ENCODE peak calls at places on chromosomes 5 and 9, in eight cellular contexts. T is vagina, J is tibial nerve, W is PC-9, V is sigmoid colon, P is left ventricle myocardium inferior, E is HepG2, B is ovary. M is an unnamed sample.

GRCh38 chr9:112475318-112475717 is 11.3 kb upstream of the KIAA1958 start:
- DNase-seq in T (no peak), J (no peak), W (no peak), V (no peak), P (no peak), E (no peak), B (no peak), M (no peak)

GRCh38 chr5:3019045-3019444 is 267.6 kb upstream of the IRX2 start:
- DNase-seq in T (no peak), J (no peak), W (no peak), V (no peak), P (no peak), E (no peak), B (no peak), M (no peak)

GRCh38 chr5:135231289-135231688 is 167.7 kb downstream of the MACROH2A1 start:
- DNase-seq in T (no peak), J (no peak), W (no peak), V (no peak), P (no peak), E (no peak), B (no peak), M (no peak)

GRCh38 chr5:39555788-39556187 is 131.0 kb upstream of the DAB2 start:
- DNase-seq in T (no peak), J (no peak), W (no peak), V (no peak), P (no peak), E (no peak), B (no peak), M (no peak)

GRCh38 chr5:34411470-34412346 is 244.4 kb upstream of the RAI14 start:
- DNase-seq in T (no peak), J (no peak), W (no peak), V (no peak), P (no peak), E (no peak), B (no peak), M (no peak)

GRCh38 chr5:14109041-14109747 is 33.9 kb upstream of the TRIO start:
- DNase-seq in T (no peak), J (no peak), W (no peak), V (no peak), P (no peak), E (no peak), B (no peak), M (no peak)

GRCh38 chr9:120894404-120895226 is 17.6 kb upstream of the PHF19 start:
- DNase-seq in T (no peak), J (no peak), W (no peak), V (no peak), P (peak; percentile 61), E (no peak), B (peak; percentile 87), M (no peak)

GRCh38 chr5:140182075-140182709 is 7.2 kb downstream of the CYSTM1 start:
- DNase-seq in T (no peak), J (peak; percentile 33), W (no peak), V (no peak), P (no peak), E (no peak), B (no peak), M (no peak)

GRCh38 chr9:94703488-94704140 is 22.9 kb upstream of the AOPEP start:
- DNase-seq in T (no peak), J (no peak), W (no peak), V (no peak), P (no peak), E (peak; percentile 87), B (no peak), M (no peak)

GRCh38 chr5:61322738-61323429 is 9.2 kb upstream of the ZSWIM6 start:
- DNase-seq in T (no peak), J (no peak), W (peak; percentile 59), V (no peak), P (no peak), E (no peak), B (no peak), M (no peak)

GRCh38 chr9:127770905-127771569 is 7.4 kb downstream of the SH2D3C start:
- DNase-seq in T (no peak), J (peak; percentile 91), W (peak; percentile 94), V (peak; percentile 99), P (peak; percentile 99), E (peak; percentile 89), B (peak; percentile 99), M (peak; percentile 92)
- H3K27me3 ChIP-seq in T (no peaks in the 10 kb centered on the region), J (no peaks in the 10 kb centered on the region), W (peaks cover 8% of the 10 kb centered on the region), V (no peaks in the 10 kb centered on the region), P (no peaks in the 10 kb centered on the region), E (peaks cover 40% of the 10 kb centered on the region), B (no peaks in the 10 kb centered on the region), M (no peaks in the 10 kb centered on the region)

DNA sequence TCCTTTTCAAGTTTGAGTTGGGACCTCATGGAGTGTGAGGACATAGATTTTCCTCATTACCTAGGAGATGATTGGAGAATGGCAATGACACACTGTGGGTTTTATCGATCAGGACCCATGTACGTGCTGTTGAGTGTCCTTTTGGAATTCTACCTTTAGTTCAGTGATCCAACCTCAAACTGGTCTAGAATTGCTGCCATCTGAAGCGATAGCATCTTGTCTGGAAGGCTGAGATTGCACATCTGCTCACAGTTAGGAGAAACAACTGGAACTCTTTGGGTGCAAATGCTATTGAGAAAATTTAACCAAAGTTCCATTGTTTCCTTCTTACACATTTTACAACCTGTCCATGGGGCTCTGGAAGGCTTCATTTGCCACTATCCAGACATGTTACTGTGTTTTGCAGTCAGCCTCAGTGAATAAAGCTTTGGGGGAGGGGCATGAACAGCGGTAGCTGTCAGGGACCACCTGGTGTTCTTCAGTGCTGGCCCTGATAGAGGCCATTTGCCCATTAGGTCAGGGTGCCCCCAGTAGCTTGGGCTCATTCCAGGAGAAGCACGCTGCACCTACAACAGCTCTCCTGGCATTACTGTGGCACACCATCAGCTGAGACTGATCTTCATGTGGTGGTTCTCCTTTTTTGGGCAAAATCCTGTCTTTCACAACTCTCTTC is 123.1 kb downstream of the PDE8B start:
- DNase-seq in T (no peak), J (no peak), W (no peak), V (peak; percentile 72), P (no peak), E (no peak), B (no peak), M (no peak)
- H3K27ac ChIP-seq in T (no peak overlapping the region), J (no peak overlapping the region), W (no peak overlapping the region), V (peak overlapping the region; percentile 65), P (no peak overlapping the region), E (no peak overlapping the region), B (no peak overlapping the region), M (no peak overlapping the region)

GRCh38 chr5:177489119-177489716 is 8.2 kb downstream of the PDLIM7 start:
- DNase-seq in T (no peak), J (no peak), W (no peak), V (no peak), P (no peak), E (no peak), B (no peak), M (no peak)
- TF ChIP-seq CTCF in T (no peak), J (no peak), W (no peak), V (no peak), P (no peak), E (peak; percentile 34), B (no peak), M (no peak)

GRCh38 chr5:78805-79149 is 13.2 kb upstream of the PLEKHG4B start:
- DNase-seq in T (no peak), J (no peak), W (no peak), V (no peak), P (no peak), E (no peak), B (no peak), M (no peak)
- H3K27me3 ChIP-seq in T (no peaks in the 10 kb centered on the region), J (no peaks in the 10 kb centered on the region), W (peaks cover 94% of the 10 kb centered on the region), V (no peaks in the 10 kb centered on the region), P (peaks cover 61% of the 10 kb centered on the region), E (peaks cover 79% of the 10 kb centered on the region), B (no peaks in the 10 kb centered on the region), M (peaks cover 43% of the 10 kb centered on the region)

GRCh38 chr5:36739751-36740221 is 133.4 kb downstream of the SLC1A3 start:
- DNase-seq in T (no peak), J (peak; percentile 78), W (peak; percentile 67), V (no peak), P (peak; percentile 55), E (peak; percentile 39), B (peak; percentile 65), M (peak; percentile 10)

GRCh38 chr5:36744041-36744677 is 132.4 kb upstream of the NIPBL start:
- DNase-seq in T (no peak), J (no peak), W (peak; percentile 44), V (no peak), P (no peak), E (no peak), B (no peak), M (no peak)

GRCh38 chr5:36740259-36740898 is 134.0 kb downstream of the SLC1A3 start:
- DNase-seq in T (no peak), J (no peak), W (no peak), V (no peak), P (no peak), E (no peak), B (no peak), M (no peak)

GRCh38 chr5:36741138-36741537 is 134.7 kb downstream of the SLC1A3 start:
- DNase-seq in T (no peak), J (no peak), W (no peak), V (no peak), P (no peak), E (no peak), B (no peak), M (no peak)

DNA sequence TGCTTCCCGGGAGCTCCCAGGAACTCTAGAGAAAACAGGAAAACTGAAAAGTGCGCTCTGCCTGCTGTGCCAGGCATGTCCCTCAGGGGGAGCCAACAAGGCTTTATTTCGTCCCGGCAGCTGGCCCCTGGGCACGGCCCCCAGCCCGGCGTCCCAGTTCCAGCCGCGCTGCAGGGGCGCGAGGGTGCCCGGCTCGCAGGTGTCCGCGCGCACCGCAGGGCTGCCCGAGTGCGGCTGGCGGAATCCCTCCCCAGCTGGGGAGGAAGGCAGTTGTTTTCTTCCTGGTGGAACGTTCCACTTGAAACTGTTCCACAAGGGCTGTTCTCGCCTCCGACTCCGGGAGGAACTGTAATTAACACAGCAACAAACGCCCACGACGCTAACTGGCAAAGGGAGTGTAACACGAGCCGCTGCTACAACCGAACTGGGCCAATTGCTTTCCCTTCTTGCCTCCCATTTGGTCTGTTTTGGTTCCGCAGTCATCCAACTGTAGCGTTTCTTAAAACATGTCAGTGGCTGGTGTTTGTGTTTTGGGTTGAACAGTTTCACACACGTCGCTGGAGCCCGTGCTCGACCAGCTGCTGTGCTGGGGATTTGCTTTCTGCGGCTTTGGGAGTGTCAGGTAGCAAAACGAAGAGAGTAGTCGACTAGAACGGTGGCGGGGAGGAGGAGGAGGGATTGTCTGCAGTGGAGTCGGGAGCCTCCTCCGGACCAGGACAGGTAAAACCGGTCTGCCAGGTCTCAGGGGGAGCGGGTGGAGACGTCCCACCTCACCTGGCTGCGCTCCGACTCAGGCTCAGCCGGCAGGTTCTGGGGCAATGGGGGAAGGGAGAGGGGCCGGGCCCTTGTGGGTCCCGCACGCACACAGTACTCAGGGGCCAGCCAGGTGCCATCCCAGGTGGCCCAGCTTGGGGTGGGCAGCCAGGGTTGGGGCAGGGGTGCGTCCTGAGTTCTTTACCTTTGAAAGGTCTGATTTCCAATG is 131.6 kb upstream of the NIPBL start:
- DNase-seq in T (no peak), J (peak; percentile 40), W (peak; percentile 93), V (peak; percentile 72), P (peak; percentile 58), E (peak; percentile 54), B (peak; percentile 85), M (peak; percentile 11)
- H3K27ac ChIP-seq in T (peak overlapping the region; percentile 57), J (no peak overlapping the region), W (peak overlapping the region; percentile 51), V (peak overlapping the region; percentile 59), P (peak overlapping the region; percentile 27), E (no peak overlapping the region), B (peak overlapping the region; percentile 22), M (no peak overlapping the region)

GRCh38 chr9:126459126-126459525 is 132.5 kb downstream of the MVB12B start:
- DNase-seq in T (no peak), J (no peak), W (no peak), V (no peak), P (no peak), E (no peak), B (no peak), M (no peak)
- TF ChIP-seq CTCF in T (no peak), J (no peak), W (no peak), V (no peak), P (no peak), E (no peak), B (no peak), M (no peak)

GRCh38 chr5:88677502-88677901 is 205.5 kb downstream of the MEF2C start:
- DNase-seq in T (no peak), J (no peak), W (no peak), V (no peak), P (no peak), E (no peak), B (no peak), M (no peak)
- H3K27me3 ChIP-seq in T (peaks cover 16% of the 10 kb centered on the region), J (peaks cover 98% of the 10 kb centered on the region), W (no peaks in the 10 kb centered on the region), V (peaks cover 97% of the 10 kb centered on the region), P (peaks cover 99% of the 10 kb centered on the region), E (peaks cover 60% of the 10 kb centered on the region), B (peaks cover 7% of the 10 kb centered on the region), M (peaks cover 93% of the 10 kb centered on the region)

M was measured in AG04450.